ENCODE peak calls at places on chromosomes 12 and 14, in eight cellular contexts. R is fibroblast of mammary gland; H is activated B cell treated with CpG ODN at 0.5 μM for 24 hours; K is left lung; D is CD4-positive, alpha-beta T cell; O is GM12864; F is mucosa of descending colon; Q is Calu3. M is an unnamed sample.

GRCh38 chr12:112252184-112252583 is 126.8 kb downstream of the TRAFD1 start:
- DNase-seq in K (peak; percentile 38), D (no peak), Q (no peak), R (peak; percentile 60), H (no peak), O (no peak), F (no peak), M (no peak)

GRCh38 chr14:87992720-87993484 is at the start of gene GALC:
- DNase-seq in F (peak; percentile 96), Q (peak; percentile 88), K (peak; percentile 97), O (peak; percentile 78), H (peak; percentile 89), D (peak; percentile 92), R (peak; percentile 87), M (peak; percentile 90)

GRCh38 chr12:10215451-10215850 is 2.8 kb downstream of the GABARAPL1 start:
- DNase-seq in R (no peak), D (no peak), K (no peak), Q (no peak), H (no peak), O (no peak), F (no peak), M (no peak)

GRCh38 chr12:110371408-110372055 is 32.0 kb downstream of the ANAPC7 start:
- DNase-seq in O (no peak), K (peak; percentile 80), F (no peak), D (no peak), Q (no peak), H (peak; percentile 78), R (no peak), M (peak; percentile 78)

GRCh38 chr14:74249433-74250375 is 10.5 kb downstream of the VSX2 start:
- DNase-seq in D (no peak), K (no peak), R (no peak), O (no peak), H (no peak), F (no peak), Q (no peak), M (no peak)

GRCh38 chr14:75479770-75480600 is 42.3 kb upstream of the BATF start:
- DNase-seq in H (no peak), K (no peak), F (no peak), D (no peak), O (no peak), Q (no peak), R (no peak), M (peak; percentile 69)

GRCh38 chr12:21542412-21542811 is 16.3 kb downstream of the SPX start:
- DNase-seq in R (no peak), H (no peak), D (no peak), O (no peak), K (no peak), F (no peak), Q (no peak), M (no peak)

GRCh38 chr12:56721721-56722120 is 3.4 kb downstream of the NACA start:
- DNase-seq in Q (no peak), D (no peak), H (no peak), F (no peak), O (no peak), K (no peak), R (no peak), M (no peak)

GRCh38 chr14:104870368-104871144 is 5.5 kb downstream of the CEP170B start:
- DNase-seq in H (peak; percentile 44), K (no peak), D (peak; percentile 38), F (peak; percentile 50), R (no peak), O (no peak), Q (peak; percentile 37), M (no peak)

GRCh38 chr12:131092911-131093901 is 139.5 kb downstream of the ADGRD1 start:
- DNase-seq in R (no peak), K (peak; percentile 30), O (peak; percentile 80), F (peak; percentile 32), Q (no peak), D (no peak), H (peak; percentile 18), M (peak; percentile 78)

GRCh38 chr14:56650977-56651376 is 71.4 kb downstream of the TMEM260 start:
- DNase-seq in H (no peak), F (no peak), R (no peak), K (no peak), D (no peak), Q (no peak), O (no peak), M (no peak)

GRCh38 chr12:97560359-97560758 is 97.8 kb downstream of the RMST start:
- DNase-seq in F (no peak), H (no peak), K (no peak), R (no peak), Q (no peak), D (no peak), O (no peak), M (no peak)

GRCh38 chr12:1922075-1922709 is 3.7 kb upstream of the CACNA2D4 start:
- DNase-seq in R (no peak), Q (no peak), H (no peak), F (no peak), D (no peak), K (peak; percentile 30), O (no peak), M (no peak)

GRCh38 chr14:49970474-49971147 is 77.7 kb downstream of the ARF6 start:
- DNase-seq in H (no peak), K (no peak), R (peak; percentile 74), F (no peak), D (no peak), O (no peak), Q (peak; percentile 32), M (no peak)

GRCh38 chr12:123109319-123109772 is 41.5 kb downstream of the PITPNM2 start:
- DNase-seq in K (no peak), F (no peak), H (no peak), Q (no peak), R (no peak), D (no peak), O (no peak), M (no peak)

GRCh38 chr14:44846232-44846824 is 115.4 kb downstream of the KLHL28 start:
- DNase-seq in D (no peak), H (no peak), R (peak; percentile 57), F (no peak), Q (peak; percentile 30), O (peak; percentile 8), K (no peak), M (peak; percentile 45)

GRCh38 chr14:103050935-103051334 is 6.4 kb downstream of the CDC42BPB start:
- DNase-seq in Q (no peak), O (no peak), H (no peak), D (no peak), F (no peak), R (no peak), K (no peak), M (no peak)

GRCh38 chr12:107320929-107321618 is 227.7 kb upstream of the CRY1 start:
- DNase-seq in F (peak; percentile 43), H (no peak), R (no peak), O (no peak), Q (no peak), K (no peak), D (peak; percentile 70), M (no peak)

DNA sequence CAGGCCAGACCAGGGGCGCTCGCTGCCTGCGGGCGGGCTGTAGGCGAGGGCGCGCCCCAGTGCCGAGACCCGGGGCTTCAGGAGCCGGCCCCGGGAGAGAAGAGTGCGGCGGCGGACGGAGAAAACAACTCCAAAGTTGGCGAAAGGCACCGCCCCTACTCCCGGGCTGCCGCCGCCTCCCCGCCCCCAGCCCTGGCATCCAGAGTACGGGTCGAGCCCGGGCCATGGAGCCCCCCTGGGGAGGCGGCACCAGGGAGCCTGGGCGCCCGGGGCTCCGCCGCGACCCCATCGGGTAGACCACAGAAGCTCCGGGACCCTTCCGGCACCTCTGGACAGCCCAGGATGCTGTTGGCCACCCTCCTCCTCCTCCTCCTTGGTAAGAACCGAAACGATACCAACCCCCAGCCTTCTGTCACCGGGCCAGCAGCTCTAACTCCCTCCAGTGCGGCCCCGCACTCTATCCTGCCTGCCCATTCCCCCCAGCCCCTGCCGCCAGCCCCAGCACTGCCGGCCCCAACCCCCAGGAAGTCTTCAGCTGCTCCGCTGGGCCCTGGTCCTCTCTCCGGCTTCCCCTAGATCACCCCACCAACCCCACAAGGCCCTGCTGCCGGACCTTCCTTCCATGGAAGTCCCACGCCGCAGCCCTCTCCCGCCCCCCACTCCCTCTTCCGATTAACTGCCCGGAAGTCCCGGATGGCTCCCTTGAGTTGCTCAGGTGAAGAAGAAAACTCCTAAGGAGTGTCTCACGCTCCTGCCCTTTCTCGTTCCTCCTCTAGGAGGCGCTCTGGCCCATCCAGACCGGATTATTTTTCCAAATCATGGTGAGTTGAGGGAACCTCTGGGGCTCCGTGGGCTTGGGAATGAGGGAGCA is 657 bp downstream of the LRP10 start:
- DNase-seq in D (peak; percentile 66), R (peak; percentile 78), Q (peak; percentile 86), K (peak; percentile 82), O (no peak), H (peak; percentile 69), F (peak; percentile 90), M (peak; percentile 80)
- TF ChIP-seq CTCF in D (peak; percentile 93), R (peak; percentile 96), Q (peak; percentile 62), K (peak; percentile 87), O (peak; percentile 92), H (no peak), F (peak; percentile 83), M (peak; percentile 94)

GRCh38 chr12:7403466-7403865 is 40.5 kb downstream of the CD163L1 start:
- DNase-seq in F (no peak), O (no peak), Q (no peak), K (no peak), R (peak; percentile 45), H (no peak), D (no peak), M (no peak)
- TF ChIP-seq CTCF in F (no peak), O (no peak), Q (no peak), K (no peak), R (no peak), H (no peak), D (no peak), M (no peak)

DNA sequence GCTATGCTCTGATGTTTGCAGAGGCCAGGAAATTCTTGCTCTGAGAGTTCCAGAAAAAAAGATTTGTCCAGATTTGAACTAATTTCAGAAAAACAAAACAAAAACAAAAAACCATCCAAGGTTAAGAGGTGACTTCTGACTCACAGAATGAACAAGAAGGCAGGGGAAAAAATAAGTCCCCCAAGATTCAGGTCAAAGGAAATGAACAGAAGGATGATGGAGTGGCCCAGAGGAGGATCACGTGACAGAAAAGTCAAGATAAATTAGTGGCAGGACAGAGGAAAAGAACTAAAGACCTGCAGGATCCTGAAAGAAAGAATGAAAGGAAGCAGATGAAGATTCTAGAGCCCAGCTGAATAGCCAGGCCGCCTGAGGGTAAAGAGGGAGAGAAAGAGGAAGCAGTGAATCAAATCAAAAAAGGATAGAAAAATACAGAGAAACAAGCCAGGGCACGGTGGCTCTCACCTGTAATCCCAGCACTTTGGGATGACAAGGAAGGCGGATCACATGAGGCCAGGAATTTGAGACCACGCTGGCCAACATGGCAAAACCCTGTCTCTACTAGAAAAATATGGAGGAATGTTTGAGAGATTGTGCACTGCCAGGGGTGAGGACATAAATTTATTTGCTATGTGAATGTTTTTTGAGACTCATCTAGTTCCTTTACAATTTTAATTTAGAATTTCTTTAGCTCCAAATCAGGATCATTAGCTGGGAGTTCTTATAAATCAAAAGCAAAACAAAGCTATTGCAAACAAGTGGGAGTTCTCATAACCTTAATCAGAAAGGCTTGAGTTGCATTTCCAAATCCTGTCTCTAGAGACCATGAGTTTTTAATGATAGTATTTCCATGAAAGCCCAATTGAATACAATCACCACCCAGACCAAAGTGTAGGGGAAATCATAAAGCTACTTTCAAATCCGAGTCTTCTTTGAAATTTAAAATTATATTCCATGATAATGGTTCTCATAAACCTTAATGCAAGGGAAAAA is 217.1 kb upstream of the PLEKHG7 start:
- DNase-seq in Q (no peak), O (no peak), F (no peak), R (peak; percentile 63), D (no peak), H (no peak), K (no peak), M (no peak)
- TF ChIP-seq CTCF in Q (no peak), O (no peak), F (no peak), R (no peak), D (no peak), H (no peak), K (no peak), M (no peak)

GRCh38 chr14:68140801-68141200 is 321.2 kb downstream of the RAD51B start:
- DNase-seq in F (no peak), K (no peak), D (no peak), Q (peak; percentile 47), O (no peak), H (no peak), R (no peak), M (no peak)
- TF ChIP-seq CTCF in F (no peak), K (no peak), D (no peak), Q (no peak), O (no peak), H (no peak), R (no peak), M (no peak)